ENCODE peak calls at places on chromosomes 5 and 9, in six cellular contexts. Y, H, V, O, U and R are unnamed samples.

GRCh38 chr9:126170286-126170823 is 156.3 kb upstream of the MVB12B start:
- DNase-seq in U (no peak), Y (no peak), H (no peak), V (no peak), O (no peak), R (no peak)

GRCh38 chr9:133359420-133360175 is 3.2 kb downstream of the SURF2 start:
- DNase-seq in U (no peak), H (no peak), Y (peak), O (no peak), V (no peak), R (peak)

GRCh38 chr5:37249820-37250175 is 622 bp upstream of the CPLANE1 start:
- DNase-seq in H (peak), O (no peak), Y (no peak), V (no peak), U (no peak), R (no peak)

GRCh38 chr5:74543162-74543995 is 97.1 kb downstream of the ENC1 start:
- DNase-seq in V (no peak), O (peak), U (no peak), H (no peak), Y (peak), R (no peak)

GRCh38 chr5:148998174-148998797 is 64.6 kb downstream of the SH3TC2 start:
- DNase-seq in Y (peak), V (no peak), H (no peak), U (no peak), O (peak), R (no peak)

GRCh38 chr9:105647595-105648349 is 14.5 kb upstream of the TAL2 start:
- DNase-seq in U (no peak), O (no peak), H (no peak), Y (no peak), V (no peak), R (no peak)

GRCh38 chr9:32431940-32432555 is 47.6 kb downstream of the ACO1 start:
- DNase-seq in O (peak), V (no peak), Y (peak), U (peak), H (peak), R (peak)

GRCh38 chr5:14659821-14660607 is 4.5 kb upstream of the OTULIN start:
- DNase-seq in V (peak), O (no peak), U (no peak), H (no peak), Y (peak), R (no peak)

GRCh38 chr5:157546456-157547100 is 29.0 kb downstream of the ADAM19 start:
- DNase-seq in V (no peak), Y (no peak), U (no peak), O (no peak), H (no peak), R (no peak)

GRCh38 chr5:54148062-54148461 is 162.3 kb downstream of the ARL15 start:
- DNase-seq in Y (peak), U (no peak), V (no peak), H (no peak), O (no peak), R (no peak)

DNA sequence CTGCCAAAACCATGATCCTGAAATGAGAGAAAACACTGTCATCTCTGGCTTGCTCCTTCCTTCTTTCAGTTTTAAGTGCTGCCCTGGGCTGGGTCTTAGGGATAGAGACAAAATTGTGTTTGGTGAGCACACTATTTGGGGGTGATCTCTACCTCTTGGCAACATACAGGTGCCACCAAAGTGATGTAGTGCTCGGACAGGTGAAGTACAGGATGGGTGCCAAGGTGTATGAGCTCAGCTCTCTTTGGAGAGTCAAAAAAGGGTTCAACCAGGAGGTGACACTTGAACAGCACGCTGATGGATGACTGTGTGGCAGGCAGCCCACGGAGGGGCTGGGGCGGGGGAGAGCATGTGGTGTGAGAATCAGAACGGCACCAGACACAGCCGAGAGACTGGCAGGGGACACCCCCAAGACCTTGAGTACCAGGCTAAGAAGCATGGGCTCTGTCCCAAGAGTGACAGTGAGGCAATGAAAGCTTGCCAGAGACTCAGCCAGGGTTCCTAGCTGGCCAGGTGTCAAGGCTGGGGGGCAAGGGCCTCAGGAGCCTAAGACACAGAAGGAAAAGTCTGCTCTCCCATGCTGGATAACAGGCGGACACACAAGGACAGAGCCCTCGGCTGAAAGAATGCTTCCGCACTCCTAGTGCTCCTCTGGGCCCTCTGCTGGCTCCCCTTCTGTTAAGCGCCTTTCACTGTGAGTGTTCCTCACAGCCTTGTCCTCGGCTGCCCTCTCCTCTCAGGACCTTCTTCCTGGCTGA is 2.5 kb downstream of the NHP2 start:
- DNase-seq in U (no peak), Y (no peak), O (no peak), V (no peak), H (no peak), R (no peak)
- TF ChIP-seq CTCF in U (no peak), Y (no peak), O (no peak), V (peak), H (no peak), R (no peak)

DNA sequence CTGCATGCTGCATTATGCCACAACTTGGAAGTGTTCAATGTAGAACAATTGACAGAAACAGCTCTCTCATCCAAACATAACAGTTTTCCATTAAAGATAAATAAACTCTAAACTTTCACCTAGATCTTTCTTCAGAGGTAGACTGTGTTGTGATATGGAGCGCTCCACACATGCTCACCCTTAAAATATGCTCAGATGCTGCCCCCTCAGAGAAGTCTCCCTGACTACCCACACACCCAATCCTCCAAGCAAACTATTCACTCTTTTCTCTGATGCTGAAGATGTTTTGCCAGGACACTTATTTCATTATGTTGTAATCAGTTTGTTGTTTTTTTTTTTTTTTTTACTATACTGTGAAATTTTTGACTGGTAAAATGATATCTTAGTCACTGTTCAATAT is 206.6 kb upstream of the RASA1 start:
- DNase-seq in U (no peak), Y (no peak), V (no peak), O (no peak), H (no peak), R (no peak)
- TF ChIP-seq CTCF in U (no peak), Y (no peak), V (no peak), O (no peak), H (no peak), R (no peak)

DNA sequence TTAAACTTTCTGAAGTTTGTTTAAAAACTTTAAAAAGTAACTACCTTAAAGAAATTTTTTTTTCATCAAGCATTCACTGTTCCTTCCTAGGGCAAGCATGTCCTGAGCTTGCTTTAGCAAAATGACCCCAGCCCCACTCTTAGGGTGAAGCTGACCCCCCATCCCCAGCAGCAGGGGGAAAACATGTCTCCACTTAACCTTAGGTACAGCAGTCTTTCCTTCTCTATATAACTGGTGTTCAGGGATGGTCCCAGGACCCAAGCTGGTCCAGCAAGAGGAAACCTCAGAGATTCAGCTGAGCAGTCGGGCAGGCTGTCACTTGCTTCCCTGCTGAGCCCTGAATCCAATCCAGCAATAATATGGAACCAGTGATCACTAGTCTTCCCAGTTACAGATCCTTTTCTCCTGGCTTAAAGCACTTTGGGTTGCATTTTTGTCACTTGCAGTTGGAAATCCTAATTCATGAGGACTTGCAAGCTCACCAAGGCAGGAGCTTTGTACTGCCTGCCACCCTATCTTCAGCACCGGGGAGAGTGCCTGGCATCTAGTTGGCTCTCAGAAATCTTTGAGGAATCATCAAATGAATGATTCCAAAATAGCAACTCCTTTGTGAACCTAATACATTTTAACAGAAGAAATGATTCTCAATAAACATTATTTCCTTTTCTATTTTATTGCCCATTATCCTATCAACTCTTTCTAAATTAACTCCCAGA is 91.2 kb downstream of the FSTL4 start:
- DNase-seq in H (no peak), Y (no peak), V (no peak), U (no peak), O (no peak), R (no peak)
- TF ChIP-seq CTCF in H (no peak), Y (no peak), V (no peak), U (no peak), O (no peak), R (no peak)

GRCh38 chr9:70510157-70510770 is 95.8 kb upstream of the KLF9 start:
- DNase-seq in Y (peak), U (peak), V (no peak), O (peak), H (no peak), R (peak)
- TF ChIP-seq CTCF in Y (peak), U (peak), V (peak), O (peak), H (peak), R (peak)

GRCh38 chr9:124764774-124765438 is 6.2 kb downstream of the NR6A1 start:
- DNase-seq in Y (peak), H (no peak), V (no peak), O (no peak), U (no peak), R (no peak)
- TF ChIP-seq CTCF in Y (peak), H (no peak), V (peak), O (no peak), U (peak), R (no peak)

GRCh38 chr5:118590806-118591205 is 397.5 kb downstream of the DTWD2 start:
- DNase-seq in U (no peak), O (no peak), H (no peak), Y (no peak), V (no peak), R (no peak)

GRCh38 chr5:118597448-118597847 is 390.9 kb downstream of the DTWD2 start:
- DNase-seq in O (no peak), V (no peak), H (no peak), U (no peak), Y (no peak), R (no peak)

GRCh38 chr5:118592234-118592633 is 396.1 kb downstream of the DTWD2 start:
- DNase-seq in Y (no peak), O (no peak), H (no peak), U (no peak), V (no peak), R (no peak)

GRCh38 chr5:118596255-118596654 is 392.1 kb downstream of the DTWD2 start:
- DNase-seq in Y (no peak), H (no peak), V (no peak), U (no peak), O (no peak), R (no peak)

DNA sequence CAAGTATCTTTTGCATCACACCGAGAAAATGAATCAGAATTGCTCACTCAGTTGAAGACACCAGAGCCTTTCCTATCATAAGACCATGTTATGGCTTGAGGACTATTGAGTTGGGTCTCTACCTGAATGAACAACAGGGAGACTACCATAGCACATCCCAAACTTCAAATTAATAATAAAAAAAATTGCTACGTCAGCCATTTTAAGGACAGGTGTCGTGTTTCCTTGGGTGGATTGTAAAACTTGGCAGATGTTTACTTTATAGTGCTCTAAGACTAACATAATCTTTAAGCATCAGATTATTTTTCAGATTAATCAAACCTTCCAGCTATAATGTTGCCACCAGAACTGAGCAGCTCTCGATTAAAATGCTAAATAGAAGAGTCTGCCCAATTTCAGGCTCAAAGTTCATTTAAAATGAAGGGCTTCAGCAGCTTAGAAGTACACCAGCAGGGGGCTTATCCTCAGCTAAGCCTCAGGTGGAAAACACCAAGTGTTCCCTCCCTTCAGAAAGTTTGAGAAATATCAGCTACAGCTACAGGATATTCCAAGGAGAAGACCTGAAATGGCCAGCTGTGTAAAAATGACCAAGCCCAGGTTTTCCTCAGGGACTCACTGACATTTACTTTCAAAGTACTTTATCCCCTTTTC is 395.5 kb downstream of the DTWD2 start:
- DNase-seq in V (no peak), O (peak), H (no peak), U (no peak), Y (peak), R (no peak)
- TF ChIP-seq CTCF in V (peak), O (no peak), H (no peak), U (peak), Y (no peak), R (peak)

GRCh38 chr5:13248236-13248635 is 696.3 kb downstream of the DNAH5 start:
- DNase-seq in H (no peak), V (no peak), Y (peak), O (no peak), U (no peak), R (no peak)

GRCh38 chr5:13252701-13253100 is 691.8 kb downstream of the DNAH5 start:
- DNase-seq in O (no peak), U (no peak), Y (no peak), H (no peak), V (no peak), R (no peak)

GRCh38 chr5:13249854-13250253 is 694.6 kb downstream of the DNAH5 start:
- DNase-seq in Y (no peak), H (no peak), U (no peak), O (no peak), V (no peak), R (no peak)

GRCh38 chr5:13251623-13252367 is 692.7 kb downstream of the DNAH5 start:
- DNase-seq in O (no peak), Y (peak), H (no peak), V (no peak), U (no peak), R (no peak)

GRCh38 chr5:13250450-13251291 is 693.8 kb downstream of the DNAH5 start:
- DNase-seq in U (no peak), O (no peak), Y (peak), V (no peak), H (no peak), R (no peak)
- TF ChIP-seq CTCF in U (peak), O (no peak), Y (peak), V (peak), H (no peak), R (peak)

DNA sequence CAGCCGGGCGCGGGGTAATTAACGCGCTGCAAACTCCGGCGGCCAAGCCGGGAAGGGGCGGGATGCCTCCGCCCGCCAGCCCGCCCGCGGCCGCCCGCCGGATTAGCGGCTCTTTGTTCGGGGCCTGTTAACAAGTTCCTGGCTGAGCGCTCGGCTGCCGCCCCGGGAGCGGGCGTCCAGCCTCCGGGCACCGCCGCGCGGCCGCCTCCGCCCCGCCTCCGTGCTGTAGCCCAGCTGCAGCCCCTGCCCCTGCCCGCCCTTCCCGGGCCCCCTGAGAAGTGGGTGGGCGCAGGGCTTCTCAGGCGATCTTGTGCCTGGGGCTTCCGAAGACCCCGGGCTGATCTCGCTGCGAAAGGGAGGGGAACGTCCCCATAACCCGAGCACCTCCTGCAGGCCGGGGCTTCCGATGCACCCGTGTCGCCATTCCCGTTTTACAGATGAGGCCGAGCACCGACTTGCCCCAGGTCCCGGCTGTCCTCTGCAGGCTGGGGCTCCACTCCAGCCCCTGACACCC is 7.6 kb downstream of the UNC5A start:
- DNase-seq in H (no peak), U (no peak), V (no peak), Y (no peak), O (no peak), R (peak)
- TF ChIP-seq CTCF in H (no peak), U (peak), V (no peak), Y (peak), O (no peak), R (peak)